ENCODE peak calls at places on chromosomes 12 and 14, in nine cellular contexts. F is RWPE1; I is dermis microvascular lymphatic vessel endothelial cell; V is nucleus accumbens; X is gastrocnemius medialis; M is hippocampal formation; O is activated CD4-positive, CD25-positive, alpha-beta regulatory T cell; P is left ventricle myocardium inferior; U is activated T-helper 1 cell treated with anti-CD3 and anti-CD28 coated beads, Interleukin-12 subunit alpha, Interleukin-12 subunit beta, Interleukin-2, Interleukin-4 antibody, amounts not matched to agents 30 ng/mL and 10 ng/mL and 1 ng/mL, durations not matched to agents 14 hours and 24 hours and 36 hours. W is an unnamed sample.

GRCh38 chr12:110699591-110700445 is 10.9 kb upstream of the HVCN1 start:
- DNase-seq in F (no peak), I (no peak), V (no peak), X (no peak), M (no peak), O (no peak), P (no peak), U (no peak), W (no peak)

GRCh38 chr12:16946691-16947090 is 340.7 kb upstream of the LMO3 start:
- DNase-seq in F (no peak), I (no peak), V (no peak), X (no peak), M (no peak), O (no peak), P (no peak), U (no peak), W (no peak)

GRCh38 chr12:47107926-47108325 is 28.2 kb upstream of the AMIGO2 start:
- DNase-seq in F (no peak), I (no peak), V (no peak), X (no peak), M (no peak), O (no peak), P (no peak), U (no peak), W (no peak)

GRCh38 chr12:91722072-91722471 is 423.6 kb downstream of the BTG1 start:
- DNase-seq in F (peak), I (no peak), V (no peak), X (no peak), M (no peak), O (no peak), P (no peak), U (no peak), W (no peak)

GRCh38 chr12:8681129-8681902 is 16.5 kb upstream of the RIMKLB start:
- DNase-seq in F (peak), I (peak), V (no peak), X (no peak), M (no peak), O (no peak), P (no peak), U (no peak), W (no peak)

GRCh38 chr12:120234643-120235368 is 30.7 kb downstream of the PXN start:
- DNase-seq in F (peak), I (no peak), V (peak), X (peak), M (peak), O (no peak), P (peak), U (no peak), W (peak)

GRCh38 chr12:19261773-19262172 is 132.2 kb downstream of the PLEKHA5 start:
- DNase-seq in F (no peak), I (no peak), V (no peak), X (no peak), M (no peak), O (no peak), P (no peak), U (no peak), W (no peak)

GRCh38 chr14:49586673-49587460 is 687 bp upstream of the RPS29 start:
- DNase-seq in F (peak), I (peak), V (no peak), X (no peak), M (no peak), O (peak), P (no peak), U (no peak), W (peak)

GRCh38 chr12:4603946-4604345 is 41.9 kb downstream of the DYRK4 start:
- DNase-seq in F (no peak), I (no peak), V (no peak), X (no peak), M (no peak), O (no peak), P (no peak), U (no peak), W (no peak)

GRCh38 chr12:114673169-114673833 is 10.7 kb downstream of the TBX3 start:
- DNase-seq in F (no peak), I (no peak), V (no peak), X (no peak), M (no peak), O (no peak), P (no peak), U (no peak), W (peak)

GRCh38 chr12:89901319-89901718 is 192.7 kb upstream of the ATP2B1 start:
- DNase-seq in F (no peak), I (no peak), V (no peak), X (no peak), M (no peak), O (no peak), P (no peak), U (no peak), W (no peak)

GRCh38 chr14:50560929-50561280 is 960 bp downstream of the ATL1 start:
- DNase-seq in F (peak), I (no peak), V (peak), X (peak), M (peak), O (no peak), P (peak), U (peak), W (peak)

GRCh38 chr14:71651228-71651627 is 281.0 kb upstream of the RGS6 start:
- DNase-seq in F (no peak), I (peak), V (no peak), X (no peak), M (no peak), O (no peak), P (no peak), U (no peak), W (peak)

GRCh38 chr14:95121911-95122696 is 35.2 kb downstream of the DICER1 start:
- DNase-seq in F (no peak), I (no peak), V (no peak), X (no peak), M (no peak), O (no peak), P (no peak), U (no peak), W (peak)

GRCh38 chr12:56521209-56521589 is 421 bp upstream of the RBMS2 start:
- DNase-seq in F (no peak), I (no peak), V (no peak), X (no peak), M (no peak), O (no peak), P (no peak), U (no peak), W (peak)

GRCh38 chr14:44162197-44162596 is 344.9 kb downstream of the FSCB start:
- DNase-seq in F (no peak), I (no peak), V (no peak), X (no peak), M (no peak), O (no peak), P (no peak), U (no peak), W (no peak)

GRCh38 chr12:46763230-46763629 is 62.6 kb downstream of the SLC38A4 start:
- DNase-seq in F (no peak), I (no peak), V (no peak), X (no peak), M (no peak), O (no peak), P (no peak), U (no peak), W (no peak)

GRCh38 chr14:82345149-82345548 is 811.5 kb upstream of the SEL1L start:
- DNase-seq in F (no peak), I (no peak), V (no peak), X (no peak), M (no peak), O (no peak), P (no peak), U (no peak), W (no peak)

GRCh38 chr12:716506-716905 is 35.9 kb upstream of the WNK1 start:
- DNase-seq in F (no peak), I (peak), V (no peak), X (no peak), M (no peak), O (no peak), P (peak), U (no peak), W (no peak)

GRCh38 chr12:4482936-4483335 is 37.3 kb upstream of the FGF6 start:
- DNase-seq in F (no peak), I (no peak), V (no peak), X (no peak), M (no peak), O (no peak), P (no peak), U (no peak), W (peak)

GRCh38 chr12:113040722-113041168 is 15.8 kb upstream of the DTX1 start:
- DNase-seq in F (peak), I (peak), V (no peak), X (peak), M (no peak), O (no peak), P (peak), U (no peak), W (peak)

GRCh38 chr12:22518067-22518719 is 26.1 kb downstream of the C2CD5 start:
- DNase-seq in F (peak), I (peak), V (no peak), X (no peak), M (no peak), O (no peak), P (peak), U (no peak), W (peak)

GRCh38 chr12:26319511-26319910 is 124.1 kb downstream of the SSPN start:
- DNase-seq in F (peak), I (no peak), V (no peak), X (peak), M (no peak), O (no peak), P (peak), U (no peak), W (no peak)

GRCh38 chr12:85693093-85693665 is 143.0 kb downstream of the RASSF9 start:
- DNase-seq in F (no peak), I (no peak), V (no peak), X (no peak), M (no peak), O (no peak), P (no peak), U (no peak), W (no peak)

GRCh38 chr12:30691122-30691879 is 4.4 kb downstream of the IPO8 start:
- DNase-seq in F (peak), I (peak), V (no peak), X (peak), M (no peak), O (no peak), P (no peak), U (no peak), W (no peak)

GRCh38 chr14:67738740-67739504 is 37.2 kb downstream of the RDH12 start:
- DNase-seq in F (peak), I (no peak), V (no peak), X (peak), M (no peak), O (no peak), P (peak), U (no peak), W (peak)

GRCh38 chr12:119925269-119925668 is 48.1 kb upstream of the CIT start:
- DNase-seq in F (no peak), I (no peak), V (no peak), X (no peak), M (no peak), O (no peak), P (no peak), U (no peak), W (no peak)

GRCh38 chr12:64760808-64761573 is 1.8 kb upstream of the GNS start:
- DNase-seq in F (no peak), I (no peak), V (no peak), X (no peak), M (no peak), O (no peak), P (no peak), U (no peak), W (no peak)

GRCh38 chr12:123041811-123042655 is 61.6 kb downstream of the ARL6IP4 start:
- DNase-seq in F (no peak), I (no peak), V (no peak), X (no peak), M (no peak), O (no peak), P (no peak), U (no peak), W (no peak)

GRCh38 chr14:33477752-33478151 is 473.1 kb downstream of the EGLN3 start:
- DNase-seq in F (no peak), I (no peak), V (peak), X (no peak), M (no peak), O (no peak), P (no peak), U (no peak), W (no peak)

GRCh38 chr12:52121848-52122838 is 42.6 kb downstream of the SMIM41 start:
- DNase-seq in F (peak), I (no peak), V (no peak), X (peak), M (peak), O (peak), P (peak), U (peak), W (peak)

GRCh38 chr12:85191-85666 is 18.7 kb downstream of the IQSEC3 start:
- DNase-seq in F (no peak), I (no peak), V (peak), X (no peak), M (peak), O (no peak), P (no peak), U (no peak), W (no peak)

GRCh38 chr14:104350463-104351185 is 212.2 kb downstream of the KIF26A start:
- DNase-seq in F (no peak), I (no peak), V (peak), X (no peak), M (peak), O (no peak), P (no peak), U (no peak), W (peak)

GRCh38 chr12:46507766-46508165 is 135.2 kb upstream of the SLC38A2 start:
- DNase-seq in F (no peak), I (no peak), V (no peak), X (no peak), M (no peak), O (no peak), P (no peak), U (no peak), W (no peak)

W was measured in thyroid gland.